ENCODE peak calls at places on chromosome 19, in ten cellular contexts. C is stimulated activated CD8-positive, alpha-beta memory T cell treated with anti-CD3 and anti-CD28 coated beads, Interleukin-15, amount 100 ng/mL, for 1 hour; A is ascending aorta; Q is glutamatergic neuron; Y is EL; H is IMR-90; R is osteoblast; F is astrocyte of the spinal cord; S is M059J; Z is GM04503. P is an unnamed sample.

GRCh38 chr19:16127080-16127479 is 15.4 kb downstream of the RAB8A start:
- DNase-seq in C (no peak), A (no peak), Q (no peak), Y (no peak), H (no peak), R (peak), F (no peak), S (no peak), Z (no peak), P (no peak)

GRCh38 chr19:29267701-29268100 is 54.8 kb upstream of the UQCRFS1 start:
- DNase-seq in C (no peak), A (no peak), Q (no peak), Y (no peak), H (no peak), R (no peak), F (no peak), S (no peak), Z (no peak), P (no peak)

GRCh38 chr19:46381746-46382345 is 31.5 kb downstream of the CCDC8 start:
- DNase-seq in C (no peak), A (peak), Q (no peak), Y (no peak), H (no peak), R (no peak), F (no peak), S (no peak), Z (no peak), P (no peak)

GRCh38 chr19:46218160-46218559 is 11.4 kb upstream of the IGFL1 start:
- DNase-seq in C (no peak), A (no peak), Q (no peak), Y (peak), H (peak), R (no peak), F (peak), S (peak), Z (no peak), P (no peak)

GRCh38 chr19:33284146-33284643 is 18.1 kb downstream of the CEBPA start:
- DNase-seq in C (no peak), A (no peak), Q (no peak), Y (no peak), H (no peak), R (no peak), F (no peak), S (no peak), Z (no peak), P (no peak)

GRCh38 chr19:8127311-8127710 is 22.1 kb downstream of the FBN3 start:
- DNase-seq in C (no peak), A (no peak), Q (no peak), Y (no peak), H (no peak), R (peak), F (no peak), S (no peak), Z (no peak), P (no peak)

GRCh38 chr19:8221161-8221560 is 12.0 kb downstream of the CERS4 start:
- DNase-seq in C (no peak), A (no peak), Q (no peak), Y (no peak), H (no peak), R (no peak), F (no peak), S (peak), Z (no peak), P (no peak)

GRCh38 chr19:31518626-31519025 is 169.4 kb upstream of the TSHZ3 start:
- DNase-seq in C (no peak), A (no peak), Q (no peak), Y (no peak), H (no peak), R (no peak), F (no peak), S (no peak), Z (no peak), P (no peak)

GRCh38 chr19:56603829-56604228 is 8.7 kb downstream of the ZNF71 start:
- DNase-seq in C (no peak), A (no peak), Q (no peak), Y (no peak), H (peak), R (no peak), F (no peak), S (no peak), Z (no peak), P (no peak)

GRCh38 chr19:54481326-54481930 is 8.3 kb upstream of the CDC42EP5 start:
- DNase-seq in C (no peak), A (no peak), Q (peak), Y (peak), H (peak), R (peak), F (no peak), S (peak), Z (no peak), P (no peak)

GRCh38 chr19:38736036-38736412 is 8.2 kb downstream of the CAPN12 start:
- DNase-seq in C (no peak), A (no peak), Q (peak), Y (peak), H (no peak), R (peak), F (no peak), S (peak), Z (no peak), P (no peak)

GRCh38 chr19:18010149-18010548 is 2.2 kb downstream of the ARRDC2 start:
- DNase-seq in C (no peak), A (no peak), Q (no peak), Y (no peak), H (no peak), R (no peak), F (no peak), S (no peak), Z (no peak), P (no peak)

GRCh38 chr19:39411006-39411831 is 1.2 kb upstream of the PLEKHG2 start:
- DNase-seq in C (no peak), A (peak), Q (no peak), Y (no peak), H (peak), R (peak), F (peak), S (peak), Z (no peak), P (no peak)

GRCh38 chr19:3586707-3587346 is 1.5 kb downstream of the GIPC3 start:
- DNase-seq in C (no peak), A (no peak), Q (no peak), Y (no peak), H (no peak), R (peak), F (no peak), S (no peak), Z (no peak), P (no peak)

GRCh38 chr19:21321996-21322395 is 7.2 kb downstream of the ZNF708 start:
- DNase-seq in C (no peak), A (no peak), Q (no peak), Y (peak), H (no peak), R (no peak), F (peak), S (peak), Z (no peak), P (no peak)

GRCh38 chr19:18206018-18206417 is 2.2 kb upstream of the RAB3A start:
- DNase-seq in C (no peak), A (no peak), Q (no peak), Y (no peak), H (no peak), R (no peak), F (no peak), S (no peak), Z (no peak), P (no peak)

GRCh38 chr19:38656171-38656981 is 8.9 kb downstream of the ACTN4 start:
- DNase-seq in C (no peak), A (no peak), Q (no peak), Y (peak), H (peak), R (peak), F (peak), S (peak), Z (peak), P (no peak)

GRCh38 chr19:35040826-35041547 is 534 bp upstream of the HPN start:
- DNase-seq in C (no peak), A (peak), Q (peak), Y (no peak), H (no peak), R (no peak), F (no peak), S (no peak), Z (no peak), P (peak)

GRCh38 chr19:5038631-5039271 is 69.8 kb downstream of the KDM4B start:
- DNase-seq in C (no peak), A (no peak), Q (no peak), Y (peak), H (peak), R (peak), F (no peak), S (no peak), Z (no peak), P (no peak)

GRCh38 chr19:51735759-51736449 is 12.1 kb upstream of the HAS1 start:
- DNase-seq in C (no peak), A (peak), Q (no peak), Y (peak), H (peak), R (peak), F (peak), S (peak), Z (no peak), P (no peak)

GRCh38 chr19:29623726-29624488 is 17.8 kb downstream of the POP4 start:
- DNase-seq in C (no peak), A (no peak), Q (no peak), Y (no peak), H (no peak), R (no peak), F (no peak), S (no peak), Z (no peak), P (no peak)

GRCh38 chr19:41064974-41065569 is 23.2 kb upstream of the CYP2A13 start:
- DNase-seq in C (no peak), A (no peak), Q (no peak), Y (peak), H (peak), R (no peak), F (peak), S (peak), Z (no peak), P (no peak)

GRCh38 chr19:9937001-9937411 is 691 bp upstream of the OLFM2 start:
- DNase-seq in C (no peak), A (no peak), Q (no peak), Y (no peak), H (no peak), R (peak), F (no peak), S (no peak), Z (no peak), P (no peak)

GRCh38 chr19:29806098-29806866 is 5.5 kb upstream of the CCNE1 start:
- DNase-seq in C (no peak), A (no peak), Q (peak), Y (peak), H (peak), R (no peak), F (no peak), S (no peak), Z (no peak), P (peak)

GRCh38 chr19:2302319-2303208 is 5.4 kb downstream of the LINGO3 start:
- DNase-seq in C (no peak), A (peak), Q (peak), Y (peak), H (peak), R (peak), F (peak), S (no peak), Z (no peak), P (no peak)

GRCh38 chr19:912181-913079 is 589 bp downstream of the R3HDM4 start:
- DNase-seq in C (no peak), A (no peak), Q (peak), Y (no peak), H (no peak), R (peak), F (no peak), S (no peak), Z (no peak), P (no peak)

GRCh38 chr19:16095071-16095571 is 16.6 kb upstream of the RAB8A start:
- DNase-seq in C (no peak), A (peak), Q (peak), Y (no peak), H (no peak), R (no peak), F (no peak), S (no peak), Z (no peak), P (no peak)